ENCODE peak calls at places on chromosome 18, in four cellular contexts. R is GM23338, Y is HCT116, F is neuronal stem cell. V is an unnamed sample.

GRCh38 chr18:27500531-27500930 is 315.4 kb upstream of the CHST9 start:
- DNase-seq in R (no peak), Y (no peak), F (no peak), V (no peak)

GRCh38 chr18:23178661-23179081 is 43.4 kb downstream of the CABLES1 start:
- DNase-seq in R (no peak), Y (no peak), F (no peak), V (no peak)

GRCh38 chr18:23107718-23108117 is 27.6 kb upstream of the CABLES1 start:
- DNase-seq in R (no peak), Y (no peak), F (no peak), V (no peak)

GRCh38 chr18:8661754-8662573 is 43.4 kb upstream of the MTCL1 start:
- DNase-seq in R (peak; percentile 94), Y (no peak), F (peak; percentile 56), V (no peak)

GRCh38 chr18:24397131-24397693 is 412 bp downstream of the OSBPL1A start:
- DNase-seq in R (peak; percentile 70), Y (peak; percentile 45), F (no peak), V (peak; percentile 36)

GRCh38 chr18:22703883-22704626 is 229.1 kb upstream of the RBBP8 start:
- DNase-seq in R (peak; percentile 74), Y (peak; percentile 52), F (peak; percentile 49), V (peak; percentile 56)

GRCh38 chr18:9577361-9577760 is 37.0 kb downstream of the PPP4R1 start:
- DNase-seq in R (no peak), Y (no peak), F (no peak), V (no peak)

GRCh38 chr18:13377496-13377895 is 158.9 kb downstream of the LDLRAD4 start:
- DNase-seq in R (no peak), Y (no peak), F (no peak), V (no peak)

GRCh38 chr18:68448736-68449135 is 266.2 kb downstream of the TMX3 start:
- DNase-seq in R (no peak), Y (no peak), F (no peak), V (no peak)

GRCh38 chr18:49096021-49096420 is 145.3 kb upstream of the SMAD7 start:
- DNase-seq in R (no peak), Y (no peak), F (no peak), V (no peak)

GRCh38 chr18:22223263-22223960 is 54.0 kb downstream of the GATA6 start:
- DNase-seq in R (peak; percentile 36), Y (peak; percentile 69), F (no peak), V (peak; percentile 92)

GRCh38 chr18:12599543-12599942 is 58.4 kb downstream of the SPIRE1 start:
- DNase-seq in R (no peak), Y (peak; percentile 48), F (no peak), V (peak; percentile 34)

GRCh38 chr18:39770399-39770798 is 2184.6 kb upstream of the PIK3C3 start:
- DNase-seq in R (no peak), Y (no peak), F (no peak), V (no peak)

GRCh38 chr18:73879771-73880170 is 267.9 kb downstream of the FBXO15 start:
- DNase-seq in R (no peak), Y (no peak), F (no peak), V (no peak)

GRCh38 chr18:79542213-79542612 is 137.4 kb upstream of the CTDP1 start:
- DNase-seq in R (no peak), Y (no peak), F (no peak), V (no peak)

GRCh38 chr18:75250471-75250821 is 39.8 kb downstream of the TSHZ1 start:
- DNase-seq in R (no peak), Y (no peak), F (no peak), V (no peak)
- H3K4me2 ChIP-seq in R (no peak overlapping the region), Y (no peak overlapping the region), F (no peak overlapping the region), V (no peak overlapping the region)

GRCh38 chr18:2959341-2959740 is 53.6 kb downstream of the LPIN2 start:
- DNase-seq in R (no peak), Y (no peak), F (no peak), V (no peak)
- H3K4me1 ChIP-seq in R (no peaks in the 10 kb centered on the region), Y (no peaks in the 10 kb centered on the region), F (no peaks in the 10 kb centered on the region), V (no peaks in the 10 kb centered on the region)

DNA sequence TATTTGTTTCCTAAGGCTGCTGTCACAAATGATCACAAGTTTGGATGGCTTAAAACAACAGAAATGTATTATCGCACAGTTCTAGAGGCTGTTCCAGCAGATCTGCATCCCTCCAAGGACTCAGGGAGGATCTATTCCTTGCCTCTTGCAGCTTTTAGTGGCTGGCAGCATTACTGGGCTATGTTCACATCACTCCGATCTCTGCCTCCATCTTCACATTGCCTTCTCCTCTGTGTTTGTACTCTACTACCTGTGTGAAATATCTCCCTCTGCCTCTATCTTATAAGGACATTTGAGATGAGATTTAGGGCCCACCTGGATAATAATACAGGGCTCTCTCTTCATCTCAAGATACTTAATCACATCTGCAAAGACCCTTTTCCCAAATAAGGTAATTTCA is 18.9 kb downstream of the NDC80 start:
- DNase-seq in R (no peak), Y (no peak), F (no peak), V (no peak)
- H2AFZ ChIP-seq in R (no peak overlapping the region), Y (no peak overlapping the region), F (no peak overlapping the region), V (no peak overlapping the region)

GRCh38 chr18:57427429-57428181 is 7.6 kb upstream of the ONECUT2 start:
- DNase-seq in R (peak; percentile 73), Y (no peak), F (peak; percentile 47), V (no peak)

GRCh38 chr18:57422313-57422872 is 12.8 kb upstream of the ONECUT2 start:
- DNase-seq in R (no peak), Y (no peak), F (no peak), V (no peak)

GRCh38 chr18:57425096-57425495 is 10.1 kb upstream of the ONECUT2 start:
- DNase-seq in R (no peak), Y (no peak), F (no peak), V (no peak)

GRCh38 chr18:57426187-57426586 is 9.0 kb upstream of the ONECUT2 start:
- DNase-seq in R (no peak), Y (no peak), F (no peak), V (no peak)

GRCh38 chr18:57423821-57424220 is 11.4 kb upstream of the ONECUT2 start:
- DNase-seq in R (no peak), Y (no peak), F (no peak), V (no peak)
- H3K4me2 ChIP-seq in R (no peak overlapping the region), Y (no peak overlapping the region), F (no peak overlapping the region), V (no peak overlapping the region)

GRCh38 chr18:25883091-25883490 is 207.3 kb downstream of the SS18 start:
- DNase-seq in R (no peak), Y (no peak), F (no peak), V (no peak)
- H3K4me1 ChIP-seq in R (no peaks in the 10 kb centered on the region), Y (no peaks in the 10 kb centered on the region), F (peaks cover 2% of the 10 kb centered on the region), V (no peaks in the 10 kb centered on the region)

GRCh38 chr18:70956554-70956953 is 667.7 kb downstream of the SOCS6 start:
- DNase-seq in R (no peak), Y (no peak), F (no peak), V (no peak)
- H2AFZ ChIP-seq in R (no peak overlapping the region), Y (no peak overlapping the region), F (no peak overlapping the region), V (peak overlapping the region; percentile 55)

DNA sequence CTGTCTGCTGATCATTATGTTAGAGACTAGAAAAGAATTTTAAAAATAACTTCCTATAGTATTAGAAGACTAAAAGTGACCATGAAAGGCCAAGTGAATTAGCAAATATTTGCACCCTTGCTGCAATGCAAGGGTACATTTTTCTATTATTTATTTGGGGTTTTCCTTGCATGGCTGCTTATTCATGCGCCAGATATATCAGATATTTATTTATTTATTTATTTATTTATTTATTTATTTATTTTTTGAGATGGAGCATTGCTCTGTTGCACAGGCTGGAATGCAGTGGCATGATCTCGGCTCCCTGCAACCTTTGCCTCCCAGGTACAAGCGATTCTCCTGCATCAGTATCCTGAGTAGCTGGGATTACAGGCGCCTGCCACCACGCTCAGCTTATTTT is 126.3 kb upstream of the LMAN1 start:
- DNase-seq in R (no peak), Y (no peak), F (no peak), V (no peak)
- H3K4me2 ChIP-seq in R (no peak overlapping the region), Y (no peak overlapping the region), F (no peak overlapping the region), V (peak overlapping the region; percentile 2)

DNA sequence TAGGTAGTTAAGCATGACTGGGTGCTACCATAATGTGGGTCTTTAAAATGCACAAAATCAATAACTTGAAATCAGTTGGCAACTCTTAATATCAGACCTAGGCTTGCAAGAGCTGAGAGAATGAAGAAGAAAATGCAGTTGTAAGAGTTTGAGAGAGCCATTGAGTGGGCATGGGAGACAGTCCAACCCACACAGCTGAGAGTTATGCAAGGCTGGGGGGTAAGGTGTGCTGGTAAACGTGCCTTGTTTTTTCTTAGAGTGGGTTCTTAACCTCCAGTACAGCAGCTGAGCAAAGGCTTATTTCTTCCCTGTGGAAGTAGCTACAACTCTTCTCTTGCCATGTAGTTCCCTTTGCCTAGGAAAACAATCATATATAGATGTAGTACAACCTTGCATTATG is 20.2 kb upstream of the CCDC178 start:
- DNase-seq in R (no peak), Y (no peak), F (no peak), V (no peak)
- H3K4me1 ChIP-seq in R (no peaks in the 10 kb centered on the region), Y (no peaks in the 10 kb centered on the region), F (no peaks in the 10 kb centered on the region), V (no peaks in the 10 kb centered on the region)

GRCh38 chr18:354003-354402 is 86.2 kb upstream of the THOC1 start:
- DNase-seq in R (no peak), Y (no peak), F (no peak), V (no peak)

GRCh38 chr18:354456-354855 is 86.6 kb upstream of the THOC1 start:
- DNase-seq in R (no peak), Y (no peak), F (no peak), V (no peak)

GRCh38 chr18:360676-361075 is 92.8 kb upstream of the THOC1 start:
- DNase-seq in R (no peak), Y (no peak), F (no peak), V (no peak)

GRCh38 chr18:355678-356077 is 87.8 kb upstream of the THOC1 start:
- DNase-seq in R (no peak), Y (no peak), F (no peak), V (no peak)

DNA sequence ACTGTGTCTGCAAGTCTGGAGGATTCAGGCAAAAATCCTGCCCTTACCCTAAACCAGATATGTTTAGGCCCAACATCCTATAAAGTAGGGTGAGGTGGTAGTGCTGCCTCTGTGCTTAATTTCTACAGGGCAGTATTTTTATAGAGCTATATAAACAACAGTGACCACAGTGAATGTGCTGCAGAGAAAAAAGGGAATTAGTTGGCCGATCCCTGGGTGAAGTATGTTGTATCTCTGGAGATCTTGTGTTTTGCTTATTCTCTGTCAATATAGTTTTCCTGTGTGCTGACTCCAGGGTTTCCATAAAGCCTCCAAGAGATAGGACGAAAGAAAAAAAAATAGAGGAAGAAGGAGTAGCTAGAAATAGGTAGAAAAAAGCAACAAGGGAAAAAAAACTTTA is 88.9 kb upstream of the THOC1 start:
- DNase-seq in R (no peak), Y (no peak), F (no peak), V (no peak)
- H2AFZ ChIP-seq in R (no peak overlapping the region), Y (no peak overlapping the region), F (no peak overlapping the region), V (no peak overlapping the region)

V was measured in PC-9.